ENCODE peak calls at places on chromosomes 3 and 15, in four cellular contexts. T is IMR-90, K is K562, A is GM12878. Q is an unnamed sample.

GRCh38 chr3:20054549-20054987 is 14.3 kb downstream of the KAT2B start:
- DNase-seq in T (peak; percentile 78), K (no peak), A (peak; percentile 82), Q (peak; percentile 79)

GRCh38 chr3:112463250-112463649 is 36.0 kb downstream of the BTLA start:
- DNase-seq in T (no peak), K (no peak), A (peak; percentile 60), Q (no peak)

GRCh38 chr3:48417529-48418108 is 12.3 kb downstream of the PLXNB1 start:
- DNase-seq in T (no peak), K (no peak), A (no peak), Q (no peak)

GRCh38 chr3:150925751-150926201 is 20.5 kb upstream of the MINDY4B start:
- DNase-seq in T (peak; percentile 4), K (peak; percentile 73), A (no peak), Q (peak; percentile 16)

GRCh38 chr3:148600902-148601765 is 96.6 kb upstream of the AGTR1 start:
- DNase-seq in T (no peak), K (no peak), A (no peak), Q (no peak)

GRCh38 chr3:115488410-115488809 is 134.9 kb upstream of the GAP43 start:
- DNase-seq in T (no peak), K (no peak), A (no peak), Q (no peak)

GRCh38 chr3:15107075-15107947 is 8.4 kb upstream of the RBSN start:
- DNase-seq in T (no peak), K (no peak), A (no peak), Q (no peak)

GRCh38 chr15:31483053-31483923 is 156.7 kb downstream of the KLF13 start:
- DNase-seq in T (no peak), K (no peak), A (no peak), Q (no peak)

GRCh38 chr15:82803793-82804574 is 1.9 kb downstream of the FSD2 start:
- DNase-seq in T (peak; percentile 15), K (no peak), A (no peak), Q (no peak)

GRCh38 chr3:109161487-109162108 is 25.1 kb downstream of the C3orf85 start:
- DNase-seq in T (no peak), K (no peak), A (no peak), Q (no peak)

GRCh38 chr3:185632996-185633395 is 46.9 kb downstream of the SENP2 start:
- DNase-seq in T (no peak), K (no peak), A (no peak), Q (no peak)

GRCh38 chr3:13405614-13406013 is 14.5 kb downstream of the NUP210 start:
- DNase-seq in T (no peak), K (no peak), A (no peak), Q (no peak)

GRCh38 chr3:105823149-105823866 is 45.5 kb downstream of the CBLB start:
- DNase-seq in T (peak; percentile 98), K (no peak), A (no peak), Q (peak; percentile 63)
- TF ChIP-seq FOS in T (peak; percentile 100), K (no peak), A (no peak), Q (peak; percentile 94)

GRCh38 chr15:100525894-100526512 is 2.7 kb downstream of the CERS3 start:
- DNase-seq in T (no peak), K (no peak), A (no peak), Q (no peak)

GRCh38 chr15:100517820-100518219 is 10.9 kb downstream of the CERS3 start:
- DNase-seq in T (no peak), K (no peak), A (no peak), Q (no peak)

GRCh38 chr15:100516592-100517489 is 11.9 kb downstream of the CERS3 start:
- DNase-seq in T (no peak), K (no peak), A (no peak), Q (no peak)

GRCh38 chr15:100520132-100520921 is 8.4 kb downstream of the CERS3 start:
- DNase-seq in T (no peak), K (no peak), A (no peak), Q (no peak)

DNA sequence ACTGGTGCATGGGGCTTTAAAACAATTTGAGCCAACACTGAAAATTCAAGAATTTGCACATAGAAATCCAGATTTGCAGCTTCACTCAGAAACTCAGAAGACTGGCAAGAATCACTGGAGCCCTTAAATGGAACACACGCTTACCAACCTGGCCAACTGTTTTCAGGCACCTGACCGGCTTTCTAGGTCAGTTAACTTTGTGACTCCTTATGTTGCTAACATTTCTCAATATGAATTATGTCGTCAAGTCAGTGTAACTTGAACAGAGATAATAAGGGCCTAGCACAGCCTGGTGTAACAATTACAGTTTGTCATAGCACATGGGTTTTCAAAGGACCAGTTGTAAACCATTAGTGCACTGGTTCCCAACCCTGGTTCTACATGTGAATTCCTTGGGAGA is 6.8 kb downstream of the CERS3 start:
- DNase-seq in T (no peak), K (no peak), A (no peak), Q (no peak)
- TF ChIP-seq FOS in T (no peak), K (no peak), A (no peak), Q (no peak)

GRCh38 chr15:85568261-85568808 is 187.9 kb downstream of the AKAP13 start:
- DNase-seq in T (no peak), K (no peak), A (no peak), Q (no peak)

GRCh38 chr15:85570331-85570730 is 189.9 kb downstream of the AKAP13 start:
- DNase-seq in T (no peak), K (no peak), A (no peak), Q (no peak)

DNA sequence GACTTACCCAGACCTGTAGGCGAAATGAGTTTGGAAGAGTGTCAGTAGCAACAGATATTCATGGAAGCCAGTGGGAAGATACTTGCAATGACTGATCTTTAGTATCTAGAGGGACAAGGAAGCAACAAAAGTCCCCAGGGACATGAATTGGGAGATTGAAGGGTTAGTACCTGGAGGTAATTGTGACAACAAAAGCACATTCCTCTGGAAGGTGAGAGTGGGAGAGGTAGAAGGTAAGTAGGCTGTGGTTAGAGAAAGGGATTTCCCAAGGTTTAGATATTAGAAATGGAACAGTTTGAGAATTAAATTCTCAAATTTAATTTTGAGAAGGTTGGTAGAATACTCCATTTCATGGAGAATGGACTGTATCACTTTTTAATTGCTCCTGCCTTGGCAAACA is 191.4 kb downstream of the AKAP13 start:
- DNase-seq in T (no peak), K (no peak), A (no peak), Q (no peak)
- TF ChIP-seq FOS in T (no peak), K (no peak), A (no peak), Q (no peak)

GRCh38 chr15:87736921-87737389 is 519.6 kb downstream of the NTRK3 start:
- DNase-seq in T (peak; percentile 22), K (no peak), A (no peak), Q (no peak)

GRCh38 chr15:87741350-87741749 is 515.2 kb downstream of the NTRK3 start:
- DNase-seq in T (no peak), K (no peak), A (no peak), Q (no peak)

GRCh38 chr15:87739866-87740265 is 516.7 kb downstream of the NTRK3 start:
- DNase-seq in T (peak; percentile 27), K (no peak), A (no peak), Q (no peak)

GRCh38 chr15:87743557-87743956 is 513.0 kb downstream of the NTRK3 start:
- DNase-seq in T (peak; percentile 49), K (no peak), A (no peak), Q (no peak)

GRCh38 chr15:87740655-87741344 is 515.7 kb downstream of the NTRK3 start:
- DNase-seq in T (no peak), K (no peak), A (no peak), Q (no peak)
- TF ChIP-seq FOS in T (no peak), K (no peak), A (no peak), Q (no peak)

GRCh38 chr15:73081321-73081958 is 29.2 kb downstream of the NEO1 start:
- DNase-seq in T (peak; percentile 71), K (peak; percentile 10), A (no peak), Q (peak; percentile 65)
- TF ChIP-seq FOS in T (no peak), K (no peak), A (no peak), Q (no peak)

DNA sequence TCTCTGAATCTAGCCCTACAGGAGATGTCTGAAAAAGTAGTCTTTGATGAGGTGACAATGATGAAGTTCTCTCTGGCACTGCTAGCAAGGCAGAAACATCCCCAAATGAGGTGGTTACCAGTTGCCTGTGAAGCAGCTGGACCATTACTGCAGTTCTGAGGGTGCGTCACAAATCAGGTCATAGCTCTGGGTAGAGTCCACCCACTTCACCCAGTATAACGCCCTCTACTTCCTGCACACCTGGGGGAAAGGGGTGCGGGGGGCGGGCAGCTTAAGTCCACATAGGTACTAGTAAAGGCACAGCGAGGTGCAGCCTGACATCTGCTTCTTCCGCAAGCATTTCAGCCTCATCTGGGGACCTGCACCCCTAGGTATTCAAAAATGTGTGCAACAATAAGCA is 13.4 kb upstream of the SATB1 start:
- DNase-seq in T (no peak), K (no peak), A (no peak), Q (no peak)
- TF ChIP-seq FOS in T (no peak), K (no peak), A (no peak), Q (no peak)

GRCh38 chr15:37034392-37034791 is 66.0 kb downstream of the MEIS2 start:
- DNase-seq in T (no peak), K (no peak), A (no peak), Q (no peak)

GRCh38 chr15:37032091-37032775 is 68.1 kb downstream of the MEIS2 start:
- DNase-seq in T (peak; percentile 23), K (no peak), A (no peak), Q (no peak)

GRCh38 chr15:37031198-37031597 is 69.2 kb downstream of the MEIS2 start:
- DNase-seq in T (peak; percentile 94), K (no peak), A (no peak), Q (no peak)

GRCh38 chr15:37028609-37029287 is 71.6 kb downstream of the MEIS2 start:
- DNase-seq in T (peak; percentile 42), K (no peak), A (no peak), Q (peak; percentile 8)
- TF ChIP-seq FOS in T (no peak), K (no peak), A (no peak), Q (no peak)

GRCh38 chr3:56423537-56424209 is 44.6 kb downstream of the ERC2 start:
- DNase-seq in T (no peak), K (no peak), A (no peak), Q (no peak)
- TF ChIP-seq FOS in T (no peak), K (no peak), A (no peak), Q (no peak)

GRCh38 chr3:128967748-128968147 is 26.1 kb downstream of the CFAP92 start:
- DNase-seq in T (no peak), K (no peak), A (no peak), Q (no peak)

GRCh38 chr3:128969993-128970740 is 23.7 kb downstream of the CFAP92 start:
- DNase-seq in T (peak; percentile 37), K (peak; percentile 46), A (no peak), Q (peak; percentile 55)

GRCh38 chr3:128971421-128971820 is 22.5 kb downstream of the CFAP92 start:
- DNase-seq in T (peak; percentile 61), K (no peak), A (no peak), Q (no peak)

GRCh38 chr3:128973988-128974564 is 19.8 kb downstream of the CFAP92 start:
- DNase-seq in T (no peak), K (no peak), A (no peak), Q (no peak)

DNA sequence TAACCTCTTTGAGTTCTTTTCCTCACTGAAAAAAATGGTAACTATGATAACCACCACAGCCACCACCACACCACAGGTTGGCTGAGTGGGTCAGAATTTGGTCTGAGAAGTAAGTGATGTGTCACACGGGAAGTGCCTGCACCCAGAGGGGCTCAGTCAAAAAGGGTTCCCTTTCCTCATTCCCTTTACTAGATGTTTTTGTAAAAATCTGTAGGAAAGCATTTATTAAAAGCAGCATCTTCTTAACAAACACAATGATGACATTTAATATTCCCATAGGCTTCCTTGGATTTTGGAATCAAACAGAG is 23.2 kb downstream of the CFAP92 start:
- DNase-seq in T (no peak), K (no peak), A (no peak), Q (no peak)
- TF ChIP-seq FOS in T (no peak), K (no peak), A (no peak), Q (no peak)

Q was measured in endothelial cell of umbilical vein.